ENCODE peak calls at places on chromosome 11, in six cellular contexts. One of them, this sample, is unnamed.
A peak's percentile ranks its signal among the peaks of the same experiment; 100 is the strongest.

GRCh38 chr11:68710445-68710844 is 26.1 kb downstream of the GAL start:
- DNase-seq in uterus: no peak
- DNase-seq in ovary: no peak
- DNase-seq in transverse colon: no peak
- DNase-seq in effector memory CD4-positive, alpha-beta T cell: no peak
- DNase-seq in A549: no peak
- DNase-seq in this sample: no peak

GRCh38 chr11:57426439-57426753 is 525 bp downstream of the SLC43A3 start:
- DNase-seq in effector memory CD4-positive, alpha-beta T cell: no peak
- DNase-seq in transverse colon: no peak
- DNase-seq in ovary: no peak
- DNase-seq in uterus: no peak
- DNase-seq in A549: no peak
- DNase-seq in this sample: no peak

GRCh38 chr11:125062931-125063428 is at the start of gene SLC37A2:
- DNase-seq in ovary: peak; percentile 65
- DNase-seq in effector memory CD4-positive, alpha-beta T cell: peak; percentile 7
- DNase-seq in transverse colon: peak; percentile 73
- DNase-seq in uterus: peak; percentile 59
- DNase-seq in A549: peak; percentile 44
- DNase-seq in this sample: peak; percentile 93

GRCh38 chr11:123546515-123546914 is 107.9 kb downstream of the SCN3B start:
- DNase-seq in uterus: no peak
- DNase-seq in transverse colon: no peak
- DNase-seq in A549: no peak
- DNase-seq in ovary: no peak
- DNase-seq in effector memory CD4-positive, alpha-beta T cell: no peak
- DNase-seq in this sample: peak; percentile 88

GRCh38 chr11:105022998-105023397 is at the start of gene CASP5:
- DNase-seq in uterus: no peak
- DNase-seq in A549: no peak
- DNase-seq in effector memory CD4-positive, alpha-beta T cell: no peak
- DNase-seq in ovary: no peak
- DNase-seq in transverse colon: peak; percentile 46
- DNase-seq in this sample: no peak

GRCh38 chr11:115645631-115646271 is 141.5 kb upstream of the CADM1 start:
- DNase-seq in A549: no peak
- DNase-seq in transverse colon: no peak
- DNase-seq in effector memory CD4-positive, alpha-beta T cell: no peak
- DNase-seq in uterus: peak; percentile 24
- DNase-seq in ovary: no peak
- DNase-seq in this sample: peak; percentile 60

GRCh38 chr11:17538731-17539130 is 5.5 kb downstream of the USH1C start:
- DNase-seq in effector memory CD4-positive, alpha-beta T cell: no peak
- DNase-seq in transverse colon: no peak
- DNase-seq in A549: no peak
- DNase-seq in uterus: no peak
- DNase-seq in ovary: no peak
- DNase-seq in this sample: no peak

GRCh38 chr11:65041206-65042035 is at the start of gene SAC3D1:
- DNase-seq in transverse colon: peak; percentile 73
- DNase-seq in effector memory CD4-positive, alpha-beta T cell: no peak
- DNase-seq in uterus: no peak
- DNase-seq in ovary: no peak
- DNase-seq in A549: peak; percentile 55
- DNase-seq in this sample: peak; percentile 96

GRCh38 chr11:3866206-3866605 is 10.7 kb downstream of the STIM1 start:
- DNase-seq in A549: no peak
- DNase-seq in uterus: no peak
- DNase-seq in effector memory CD4-positive, alpha-beta T cell: no peak
- DNase-seq in transverse colon: no peak
- DNase-seq in ovary: no peak
- DNase-seq in this sample: no peak

GRCh38 chr11:104926771-104927470 is 28.7 kb upstream of the CASP12 start:
- DNase-seq in ovary: no peak
- DNase-seq in effector memory CD4-positive, alpha-beta T cell: no peak
- DNase-seq in uterus: no peak
- DNase-seq in transverse colon: no peak
- DNase-seq in A549: no peak
- DNase-seq in this sample: no peak

GRCh38 chr11:6992457-6993431 is 27.4 kb downstream of the ZNF214 start:
- DNase-seq in A549: no peak
- DNase-seq in transverse colon: no peak
- DNase-seq in ovary: no peak
- DNase-seq in uterus: no peak
- DNase-seq in effector memory CD4-positive, alpha-beta T cell: no peak
- DNase-seq in this sample: peak; percentile 52

GRCh38 chr11:72075109-72075508 is 5.2 kb downstream of the NUMA1 start:
- DNase-seq in effector memory CD4-positive, alpha-beta T cell: no peak
- DNase-seq in A549: no peak
- DNase-seq in uterus: no peak
- DNase-seq in ovary: no peak
- DNase-seq in transverse colon: no peak
- DNase-seq in this sample: no peak

GRCh38 chr11:68031136-68031459 is 617 bp downstream of the NDUFS8 start:
- DNase-seq in A549: no peak
- DNase-seq in ovary: no peak
- DNase-seq in transverse colon: no peak
- DNase-seq in effector memory CD4-positive, alpha-beta T cell: no peak
- DNase-seq in uterus: peak; percentile 39
- DNase-seq in this sample: no peak

GRCh38 chr11:47236482-47236881 is 12.1 kb downstream of the ACP2 start:
- DNase-seq in uterus: no peak
- DNase-seq in transverse colon: no peak
- DNase-seq in effector memory CD4-positive, alpha-beta T cell: no peak
- DNase-seq in ovary: no peak
- DNase-seq in A549: no peak
- DNase-seq in this sample: no peak

GRCh38 chr11:94574193-94574961 is 7.2 kb downstream of the PIWIL4 start:
- DNase-seq in uterus: peak; percentile 33
- DNase-seq in A549: no peak
- DNase-seq in ovary: peak; percentile 25
- DNase-seq in transverse colon: no peak
- DNase-seq in effector memory CD4-positive, alpha-beta T cell: no peak
- DNase-seq in this sample: peak; percentile 83

GRCh38 chr11:103465555-103466140 is 356.4 kb downstream of the DYNC2H1 start:
- DNase-seq in A549: no peak
- DNase-seq in transverse colon: no peak
- DNase-seq in ovary: no peak
- DNase-seq in effector memory CD4-positive, alpha-beta T cell: no peak
- DNase-seq in uterus: no peak
- DNase-seq in this sample: no peak

GRCh38 chr11:47983464-47984397 is 3.4 kb downstream of the PTPRJ start:
- DNase-seq in uterus: no peak
- DNase-seq in A549: no peak
- DNase-seq in transverse colon: no peak
- DNase-seq in ovary: no peak
- DNase-seq in effector memory CD4-positive, alpha-beta T cell: no peak
- DNase-seq in this sample: peak; percentile 85

GRCh38 chr11:121479355-121479754 is 26.6 kb upstream of the SORL1-AS1 start:
- DNase-seq in A549: no peak
- DNase-seq in uterus: no peak
- DNase-seq in transverse colon: no peak
- DNase-seq in effector memory CD4-positive, alpha-beta T cell: no peak
- DNase-seq in ovary: no peak
- DNase-seq in this sample: no peak

GRCh38 chr11:43920598-43921419 is 21.6 kb upstream of the C11orf96 start:
- DNase-seq in ovary: peak; percentile 75
- DNase-seq in effector memory CD4-positive, alpha-beta T cell: no peak
- DNase-seq in A549: peak; percentile 95
- DNase-seq in transverse colon: peak; percentile 46
- DNase-seq in uterus: peak; percentile 82
- DNase-seq in this sample: peak; percentile 95

GRCh38 chr11:77063861-77064260 is 2.9 kb upstream of the CAPN5 start:
- DNase-seq in uterus: no peak
- DNase-seq in effector memory CD4-positive, alpha-beta T cell: no peak
- DNase-seq in A549: no peak
- DNase-seq in ovary: no peak
- DNase-seq in transverse colon: no peak
- DNase-seq in this sample: no peak

GRCh38 chr11:19027829-19028595 is 32.5 kb downstream of the MRGPRX2 start:
- DNase-seq in transverse colon: no peak
- DNase-seq in ovary: no peak
- DNase-seq in uterus: no peak
- DNase-seq in effector memory CD4-positive, alpha-beta T cell: no peak
- DNase-seq in A549: peak; percentile 15
- DNase-seq in this sample: no peak

GRCh38 chr11:62435741-62436485 is 17.1 kb downstream of the SCGB1A1 start:
- DNase-seq in uterus: no peak
- DNase-seq in effector memory CD4-positive, alpha-beta T cell: no peak
- DNase-seq in ovary: no peak
- DNase-seq in A549: no peak
- DNase-seq in transverse colon: no peak
- DNase-seq in this sample: no peak

GRCh38 chr11:62439785-62440602 is 21.2 kb downstream of the SCGB1A1 start:
- DNase-seq in ovary: peak; percentile 58
- DNase-seq in transverse colon: no peak
- DNase-seq in effector memory CD4-positive, alpha-beta T cell: no peak
- DNase-seq in uterus: peak; percentile 78
- DNase-seq in A549: no peak
- DNase-seq in this sample: peak; percentile 95

GRCh38 chr11:62437616-62438015 is 18.8 kb downstream of the SCGB1A1 start:
- DNase-seq in ovary: no peak
- DNase-seq in A549: no peak
- DNase-seq in transverse colon: no peak
- DNase-seq in uterus: no peak
- DNase-seq in effector memory CD4-positive, alpha-beta T cell: no peak
- DNase-seq in this sample: no peak

GRCh38 chr11:62433553-62434301 is 14.9 kb downstream of the SCGB1A1 start:
- DNase-seq in uterus: no peak
- DNase-seq in effector memory CD4-positive, alpha-beta T cell: no peak
- DNase-seq in A549: no peak
- DNase-seq in ovary: no peak
- DNase-seq in transverse colon: peak; percentile 29
- DNase-seq in this sample: no peak

GRCh38 chr11:62438641-62439040 is 19.8 kb downstream of the SCGB1A1 start:
- DNase-seq in ovary: no peak
- DNase-seq in uterus: no peak
- DNase-seq in effector memory CD4-positive, alpha-beta T cell: no peak
- DNase-seq in A549: no peak
- DNase-seq in transverse colon: no peak
- DNase-seq in this sample: no peak
- H3K4me1 ChIP-seq in ovary: peaks cover 20% of the 10 kb centered on the region
- H3K4me1 ChIP-seq in uterus: peaks cover 11% of the 10 kb centered on the region
- H3K4me1 ChIP-seq in effector memory CD4-positive, alpha-beta T cell: no peaks in the 10 kb centered on the region
- H3K4me1 ChIP-seq in A549: peaks cover 8% of the 10 kb centered on the region
- H3K4me1 ChIP-seq in transverse colon: peaks cover 11% of the 10 kb centered on the region
- H3K4me1 ChIP-seq in this sample: peaks cover 22% of the 10 kb centered on the region

DNA sequence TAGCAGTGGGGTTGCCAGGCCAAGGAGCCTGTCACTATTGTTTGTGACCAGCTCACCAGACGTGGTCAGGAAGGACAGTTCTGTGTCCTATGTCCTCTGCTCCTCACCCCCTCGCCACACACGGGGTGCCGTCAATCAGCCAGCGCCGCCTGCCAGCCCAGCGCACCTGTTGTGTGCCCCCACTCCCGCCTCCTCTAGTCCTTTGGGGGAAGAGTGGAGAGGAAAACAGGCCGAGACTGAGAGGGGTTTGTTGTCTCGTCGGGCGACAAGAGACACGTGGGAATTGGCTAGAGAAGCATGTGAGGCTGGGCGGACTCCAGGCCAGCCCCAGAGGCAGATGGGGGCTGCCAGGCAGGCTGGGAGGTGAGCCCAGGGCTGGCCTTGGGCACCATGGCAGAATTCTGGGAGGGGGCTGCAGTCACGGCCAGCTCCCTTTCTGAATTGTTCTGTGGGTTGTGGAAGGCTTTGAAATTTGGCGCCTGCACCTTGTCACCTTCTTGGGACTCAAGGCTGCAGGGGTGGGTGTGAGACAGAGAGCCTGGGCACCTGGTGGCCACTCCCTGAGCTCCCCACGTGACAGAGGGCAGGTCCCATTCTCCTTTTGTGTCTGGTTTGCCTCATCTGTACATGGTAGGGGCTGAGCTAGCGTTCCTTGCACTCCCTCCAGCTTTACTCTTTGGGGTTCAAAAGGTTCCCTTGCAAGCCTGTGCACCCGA is 3.1 kb upstream of the KCNQ1OT1 start:
- DNase-seq in ovary: peak; percentile 24
- DNase-seq in effector memory CD4-positive, alpha-beta T cell: no peak
- DNase-seq in uterus: peak; percentile 24
- DNase-seq in A549: no peak
- DNase-seq in transverse colon: no peak
- DNase-seq in this sample: peak; percentile 84
- H3K4me1 ChIP-seq in ovary: peaks cover 1% of the 10 kb centered on the region
- H3K4me1 ChIP-seq in effector memory CD4-positive, alpha-beta T cell: peaks cover 4% of the 10 kb centered on the region
- H3K4me1 ChIP-seq in uterus: peaks cover 3% of the 10 kb centered on the region
- H3K4me1 ChIP-seq in A549: peaks cover 15% of the 10 kb centered on the region
- H3K4me1 ChIP-seq in transverse colon: peaks cover 8% of the 10 kb centered on the region
- H3K4me1 ChIP-seq in this sample: no peaks in the 10 kb centered on the region

GRCh38 chr11:27427183-27427980 is 45.2 kb downstream of the LGR4 start:
- DNase-seq in uterus: no peak
- DNase-seq in transverse colon: no peak
- DNase-seq in effector memory CD4-positive, alpha-beta T cell: no peak
- DNase-seq in A549: no peak
- DNase-seq in ovary: no peak
- DNase-seq in this sample: no peak
- H3K4me1 ChIP-seq in uterus: no peaks in the 10 kb centered on the region
- H3K4me1 ChIP-seq in transverse colon: no peaks in the 10 kb centered on the region
- H3K4me1 ChIP-seq in effector memory CD4-positive, alpha-beta T cell: no peaks in the 10 kb centered on the region
- H3K4me1 ChIP-seq in A549: peaks cover 77% of the 10 kb centered on the region
- H3K4me1 ChIP-seq in ovary: peaks cover 12% of the 10 kb centered on the region
- H3K4me1 ChIP-seq in this sample: peaks cover 44% of the 10 kb centered on the region

GRCh38 chr11:61701298-61701993 is 21.3 kb downstream of the DAGLA start:
- DNase-seq in A549: no peak
- DNase-seq in ovary: no peak
- DNase-seq in uterus: no peak
- DNase-seq in effector memory CD4-positive, alpha-beta T cell: no peak
- DNase-seq in transverse colon: peak; percentile 48
- DNase-seq in this sample: no peak

GRCh38 chr11:61706452-61707400 is 26.5 kb downstream of the DAGLA start:
- DNase-seq in effector memory CD4-positive, alpha-beta T cell: no peak
- DNase-seq in ovary: no peak
- DNase-seq in A549: no peak
- DNase-seq in transverse colon: peak; percentile 17
- DNase-seq in uterus: no peak
- DNase-seq in this sample: no peak

GRCh38 chr11:61707574-61707973 is 27.4 kb downstream of the DAGLA start:
- DNase-seq in ovary: no peak
- DNase-seq in A549: no peak
- DNase-seq in transverse colon: peak; percentile 88
- DNase-seq in uterus: no peak
- DNase-seq in effector memory CD4-positive, alpha-beta T cell: no peak
- DNase-seq in this sample: no peak

GRCh38 chr11:61702701-61703312 is 22.6 kb downstream of the DAGLA start:
- DNase-seq in ovary: no peak
- DNase-seq in transverse colon: no peak
- DNase-seq in uterus: no peak
- DNase-seq in effector memory CD4-positive, alpha-beta T cell: no peak
- DNase-seq in A549: no peak
- DNase-seq in this sample: no peak

DNA sequence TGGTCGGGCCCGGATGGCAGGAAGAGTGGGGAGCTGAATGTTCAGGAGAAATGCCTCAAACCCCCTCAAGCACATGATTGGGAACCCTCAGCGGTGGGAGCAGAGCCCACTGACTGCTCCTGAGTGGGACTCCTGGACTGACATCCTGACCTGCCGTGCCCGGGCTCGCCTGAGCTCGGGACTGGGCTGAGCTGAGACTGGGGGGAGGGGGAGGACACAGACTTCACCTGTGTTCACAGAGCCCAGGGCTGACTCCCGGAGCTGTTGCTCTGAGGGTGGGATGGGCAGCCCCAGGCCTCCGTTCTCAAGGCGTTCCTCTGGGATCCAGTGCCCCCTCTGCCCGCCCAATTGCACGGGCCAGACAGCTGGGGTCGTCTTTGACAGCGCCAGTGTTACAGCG is 24.6 kb downstream of the DAGLA start:
- DNase-seq in effector memory CD4-positive, alpha-beta T cell: no peak
- DNase-seq in A549: no peak
- DNase-seq in uterus: no peak
- DNase-seq in transverse colon: no peak
- DNase-seq in ovary: no peak
- DNase-seq in this sample: no peak
- H3K4me1 ChIP-seq in effector memory CD4-positive, alpha-beta T cell: no peaks in the 10 kb centered on the region
- H3K4me1 ChIP-seq in A549: peaks cover 21% of the 10 kb centered on the region
- H3K4me1 ChIP-seq in uterus: no peaks in the 10 kb centered on the region
- H3K4me1 ChIP-seq in transverse colon: peaks cover 33% of the 10 kb centered on the region
- H3K4me1 ChIP-seq in ovary: no peaks in the 10 kb centered on the region
- H3K4me1 ChIP-seq in this sample: peaks cover 8% of the 10 kb centered on the region

This sample was measured in osteoblast.